ENCODE peak calls at places on chromosome 6, in five cellular contexts. M is AG09309; J is T47D; T is HCT116; W is CD8-positive, alpha-beta T cell. Z is an unnamed sample.

GRCh38 chr6:151009576-151009975 is 144.1 kb downstream of the MTHFD1L start:
- DNase-seq in M (no peak), J (no peak), T (no peak), W (no peak), Z (no peak)

GRCh38 chr6:44285552-44286284 is 15.5 kb downstream of the TMEM151B start:
- DNase-seq in M (no peak), J (peak), T (no peak), W (no peak), Z (no peak)

GRCh38 chr6:53544500-53545308 is at the start of gene GCLC:
- DNase-seq in M (peak), J (peak), T (peak), W (peak), Z (peak)

GRCh38 chr6:164006459-164006858 is 591.9 kb downstream of the QKI start:
- DNase-seq in M (no peak), J (no peak), T (no peak), W (no peak), Z (no peak)

GRCh38 chr6:147651249-147652063 is 143.0 kb downstream of the SAMD5 start:
- DNase-seq in M (no peak), J (no peak), T (no peak), W (no peak), Z (no peak)

GRCh38 chr6:19833947-19834346 is 3.2 kb upstream of the ID4 start:
- DNase-seq in M (no peak), J (no peak), T (no peak), W (no peak), Z (no peak)

GRCh38 chr6:93416575-93417420 is 2.6 kb downstream of the EPHA7 start:
- DNase-seq in M (no peak), J (no peak), T (no peak), W (no peak), Z (no peak)

GRCh38 chr6:82555801-82556200 is 192.2 kb downstream of the TPBG start:
- DNase-seq in M (no peak), J (no peak), T (no peak), W (no peak), Z (no peak)

Z was measured in LoVo.